ENCODE peak calls at places on chromosomes 1 and 21, in ten cellular contexts. One of them, this sample, is unnamed.

GRCh38 chr1:116104667-116105066 is 6.5 kb upstream of the MAB21L3 start:
- DNase-seq in NCI-H82: no peak
- DNase-seq in ovary: no peak
- DNase-seq in stimulated activated CD4-positive, alpha-beta T cell treated with anti-CD3 and anti-CD28 coated beads, Interleukin-1b, Interleukin-23, amount 100 ng/mL, for 24 hours: no peak
- DNase-seq in mammary epithelial cell: no peak
- DNase-seq in left colon: no peak
- DNase-seq in heart right ventricle: no peak
- DNase-seq in NCI-H2081: no peak
- DNase-seq in breast epithelium: no peak
- DNase-seq in foreskin fibroblast: no peak
- DNase-seq in this sample: no peak

GRCh38 chr1:41286992-41287391 is 44.9 kb upstream of the SCMH1 start:
- DNase-seq in mammary epithelial cell: no peak
- DNase-seq in foreskin fibroblast: no peak
- DNase-seq in left colon: no peak
- DNase-seq in ovary: no peak
- DNase-seq in NCI-H82: no peak
- DNase-seq in heart right ventricle: no peak
- DNase-seq in breast epithelium: no peak
- DNase-seq in stimulated activated CD4-positive, alpha-beta T cell treated with anti-CD3 and anti-CD28 coated beads, Interleukin-1b, Interleukin-23, amount 100 ng/mL, for 24 hours: no peak
- DNase-seq in NCI-H2081: no peak
- DNase-seq in this sample: no peak

GRCh38 chr21:42486551-42486950 is 9.5 kb downstream of the RSPH1 start:
- DNase-seq in heart right ventricle: no peak
- DNase-seq in left colon: no peak
- DNase-seq in NCI-H82: no peak
- DNase-seq in breast epithelium: no peak
- DNase-seq in ovary: no peak
- DNase-seq in foreskin fibroblast: no peak
- DNase-seq in NCI-H2081: no peak
- DNase-seq in stimulated activated CD4-positive, alpha-beta T cell treated with anti-CD3 and anti-CD28 coated beads, Interleukin-1b, Interleukin-23, amount 100 ng/mL, for 24 hours: no peak
- DNase-seq in mammary epithelial cell: peak; percentile 84
- DNase-seq in this sample: no peak

GRCh38 chr1:108121361-108122143 is 78.6 kb downstream of the SLC25A24 start:
- DNase-seq in left colon: no peak
- DNase-seq in ovary: no peak
- DNase-seq in NCI-H2081: no peak
- DNase-seq in stimulated activated CD4-positive, alpha-beta T cell treated with anti-CD3 and anti-CD28 coated beads, Interleukin-1b, Interleukin-23, amount 100 ng/mL, for 24 hours: no peak
- DNase-seq in breast epithelium: no peak
- DNase-seq in foreskin fibroblast: no peak
- DNase-seq in heart right ventricle: peak; percentile 52
- DNase-seq in mammary epithelial cell: no peak
- DNase-seq in NCI-H82: no peak
- DNase-seq in this sample: no peak

GRCh38 chr21:46212721-46213484 is 15.7 kb downstream of the LSS start:
- DNase-seq in mammary epithelial cell: no peak
- DNase-seq in heart right ventricle: no peak
- DNase-seq in stimulated activated CD4-positive, alpha-beta T cell treated with anti-CD3 and anti-CD28 coated beads, Interleukin-1b, Interleukin-23, amount 100 ng/mL, for 24 hours: no peak
- DNase-seq in foreskin fibroblast: no peak
- DNase-seq in ovary: peak; percentile 14
- DNase-seq in breast epithelium: peak; percentile 22
- DNase-seq in NCI-H2081: no peak
- DNase-seq in NCI-H82: no peak
- DNase-seq in left colon: no peak
- DNase-seq in this sample: no peak

GRCh38 chr1:56963667-56964066 is 2.1 kb downstream of the C8B start:
- DNase-seq in heart right ventricle: no peak
- DNase-seq in NCI-H2081: no peak
- DNase-seq in foreskin fibroblast: no peak
- DNase-seq in mammary epithelial cell: no peak
- DNase-seq in left colon: no peak
- DNase-seq in NCI-H82: no peak
- DNase-seq in stimulated activated CD4-positive, alpha-beta T cell treated with anti-CD3 and anti-CD28 coated beads, Interleukin-1b, Interleukin-23, amount 100 ng/mL, for 24 hours: no peak
- DNase-seq in ovary: no peak
- DNase-seq in breast epithelium: no peak
- DNase-seq in this sample: no peak

GRCh38 chr1:99707535-99708142 is 58.8 kb downstream of the FRRS1 start:
- DNase-seq in NCI-H82: peak; percentile 87
- DNase-seq in mammary epithelial cell: peak; percentile 38
- DNase-seq in NCI-H2081: peak; percentile 58
- DNase-seq in breast epithelium: peak; percentile 58
- DNase-seq in heart right ventricle: peak; percentile 21
- DNase-seq in stimulated activated CD4-positive, alpha-beta T cell treated with anti-CD3 and anti-CD28 coated beads, Interleukin-1b, Interleukin-23, amount 100 ng/mL, for 24 hours: peak; percentile 7
- DNase-seq in left colon: peak; percentile 78
- DNase-seq in ovary: peak; percentile 80
- DNase-seq in foreskin fibroblast: peak; percentile 31
- DNase-seq in this sample: peak; percentile 49

GRCh38 chr1:38044224-38045215 is 2.1 kb downstream of the POU3F1 start:
- DNase-seq in foreskin fibroblast: no peak
- DNase-seq in NCI-H2081: no peak
- DNase-seq in left colon: no peak
- DNase-seq in mammary epithelial cell: no peak
- DNase-seq in breast epithelium: no peak
- DNase-seq in stimulated activated CD4-positive, alpha-beta T cell treated with anti-CD3 and anti-CD28 coated beads, Interleukin-1b, Interleukin-23, amount 100 ng/mL, for 24 hours: no peak
- DNase-seq in NCI-H82: peak; percentile 43
- DNase-seq in ovary: no peak
- DNase-seq in heart right ventricle: no peak
- DNase-seq in this sample: no peak

GRCh38 chr1:47174621-47175020 is 15.2 kb downstream of the PDZK1IP1 start:
- DNase-seq in foreskin fibroblast: no peak
- DNase-seq in ovary: no peak
- DNase-seq in NCI-H82: peak; percentile 63
- DNase-seq in heart right ventricle: no peak
- DNase-seq in breast epithelium: no peak
- DNase-seq in left colon: no peak
- DNase-seq in mammary epithelial cell: no peak
- DNase-seq in NCI-H2081: no peak
- DNase-seq in stimulated activated CD4-positive, alpha-beta T cell treated with anti-CD3 and anti-CD28 coated beads, Interleukin-1b, Interleukin-23, amount 100 ng/mL, for 24 hours: no peak
- DNase-seq in this sample: no peak

GRCh38 chr1:41474490-41475271 is 9.8 kb downstream of the EDN2 start:
- DNase-seq in mammary epithelial cell: no peak
- DNase-seq in NCI-H2081: no peak
- DNase-seq in NCI-H82: no peak
- DNase-seq in foreskin fibroblast: no peak
- DNase-seq in heart right ventricle: peak; percentile 48
- DNase-seq in ovary: peak; percentile 65
- DNase-seq in stimulated activated CD4-positive, alpha-beta T cell treated with anti-CD3 and anti-CD28 coated beads, Interleukin-1b, Interleukin-23, amount 100 ng/mL, for 24 hours: no peak
- DNase-seq in left colon: no peak
- DNase-seq in breast epithelium: no peak
- DNase-seq in this sample: peak; percentile 34

GRCh38 chr1:89681045-89681729 is 48.3 kb downstream of the LRRC8C start:
- DNase-seq in stimulated activated CD4-positive, alpha-beta T cell treated with anti-CD3 and anti-CD28 coated beads, Interleukin-1b, Interleukin-23, amount 100 ng/mL, for 24 hours: no peak
- DNase-seq in mammary epithelial cell: no peak
- DNase-seq in breast epithelium: no peak
- DNase-seq in NCI-H82: no peak
- DNase-seq in heart right ventricle: no peak
- DNase-seq in foreskin fibroblast: no peak
- DNase-seq in NCI-H2081: no peak
- DNase-seq in left colon: no peak
- DNase-seq in ovary: no peak
- DNase-seq in this sample: no peak

GRCh38 chr1:181936768-181937581 is 124.5 kb downstream of the ZNF648 start:
- DNase-seq in mammary epithelial cell: peak; percentile 63
- DNase-seq in ovary: no peak
- DNase-seq in stimulated activated CD4-positive, alpha-beta T cell treated with anti-CD3 and anti-CD28 coated beads, Interleukin-1b, Interleukin-23, amount 100 ng/mL, for 24 hours: no peak
- DNase-seq in breast epithelium: no peak
- DNase-seq in NCI-H82: peak; percentile 90
- DNase-seq in foreskin fibroblast: no peak
- DNase-seq in NCI-H2081: peak; percentile 83
- DNase-seq in left colon: peak; percentile 53
- DNase-seq in heart right ventricle: no peak
- DNase-seq in this sample: no peak

GRCh38 chr21:45255381-45256020 is 32.2 kb downstream of the POFUT2 start:
- DNase-seq in heart right ventricle: no peak
- DNase-seq in breast epithelium: no peak
- DNase-seq in ovary: peak; percentile 12
- DNase-seq in NCI-H2081: peak; percentile 26
- DNase-seq in NCI-H82: peak; percentile 33
- DNase-seq in mammary epithelial cell: peak; percentile 26
- DNase-seq in foreskin fibroblast: no peak
- DNase-seq in stimulated activated CD4-positive, alpha-beta T cell treated with anti-CD3 and anti-CD28 coated beads, Interleukin-1b, Interleukin-23, amount 100 ng/mL, for 24 hours: no peak
- DNase-seq in left colon: peak; percentile 63
- DNase-seq in this sample: no peak